ENCODE peak calls at places on chromosomes 4 and X, in eight cellular contexts. R is colonic mucosa, P is right lobe of liver, K is cardiac muscle cell, J is sigmoid colon, W is tibial artery, Q is psoas muscle, O is heart right ventricle. F is an unnamed sample.

GRCh38 chrX:5991393-5991792 is 237.3 kb downstream of the NLGN4X start:
- DNase-seq in R (no peak), P (no peak), K (no peak), J (no peak), W (no peak), Q (no peak), O (no peak), F (no peak)

GRCh38 chr4:88143504-88143903 is 14.9 kb downstream of the ABCG2 start:
- DNase-seq in R (no peak), P (no peak), K (no peak), J (no peak), W (no peak), Q (no peak), O (no peak), F (no peak)

GRCh38 chrX:111411591-111412371 is at the start of gene DCX:
- DNase-seq in R (no peak), P (no peak), K (no peak), J (no peak), W (no peak), Q (no peak), O (no peak), F (no peak)

GRCh38 chr4:89121711-89122387 is 10.5 kb downstream of the TIGD2 start:
- DNase-seq in R (no peak), P (no peak), K (no peak), J (no peak), W (no peak), Q (no peak), O (no peak), F (no peak)

GRCh38 chr4:184385705-184386141 is 88.6 kb downstream of the IRF2 start:
- DNase-seq in R (peak; percentile 90), P (no peak), K (no peak), J (peak; percentile 72), W (no peak), Q (no peak), O (peak; percentile 41), F (peak; percentile 90)

GRCh38 chr4:123446791-123447474 is 50.3 kb downstream of the SPRY1 start:
- DNase-seq in R (no peak), P (no peak), K (peak; percentile 56), J (no peak), W (no peak), Q (no peak), O (no peak), F (no peak)

GRCh38 chr4:28350485-28350884 is 1489.8 kb downstream of the STIM2 start:
- DNase-seq in R (no peak), P (no peak), K (no peak), J (no peak), W (no peak), Q (no peak), O (no peak), F (no peak)

GRCh38 chrX:85905851-85906250 is 141.5 kb downstream of the CHM start:
- DNase-seq in R (no peak), P (no peak), K (no peak), J (no peak), W (no peak), Q (no peak), O (no peak), F (no peak)

GRCh38 chr4:145505945-145506344 is 24.3 kb downstream of the SMAD1 start:
- DNase-seq in R (no peak), P (no peak), K (no peak), J (no peak), W (no peak), Q (no peak), O (no peak), F (no peak)

GRCh38 chr4:123856689-123857545 is 460.3 kb downstream of the SPRY1 start:
- DNase-seq in R (peak; percentile 48), P (no peak), K (peak; percentile 75), J (no peak), W (no peak), Q (peak; percentile 57), O (peak; percentile 24), F (peak; percentile 60)

GRCh38 chrX:68808686-68809357 is 20.0 kb upstream of the EFNB1 start:
- DNase-seq in R (no peak), P (no peak), K (peak; percentile 58), J (no peak), W (no peak), Q (peak; percentile 57), O (peak; percentile 25), F (no peak)

GRCh38 chr4:76980280-76980679 is 30.7 kb downstream of the SEPTIN11 start:
- DNase-seq in R (no peak), P (no peak), K (no peak), J (no peak), W (no peak), Q (no peak), O (no peak), F (no peak)

GRCh38 chr4:76984127-76984526 is 34.6 kb downstream of the SEPTIN11 start:
- DNase-seq in R (no peak), P (no peak), K (no peak), J (peak; percentile 77), W (no peak), Q (no peak), O (no peak), F (no peak)

GRCh38 chr4:76981649-76982048 is 32.1 kb downstream of the SEPTIN11 start:
- DNase-seq in R (no peak), P (no peak), K (no peak), J (no peak), W (no peak), Q (no peak), O (no peak), F (no peak)

GRCh38 chr4:76984788-76985211 is 35.2 kb downstream of the SEPTIN11 start:
- DNase-seq in R (no peak), P (no peak), K (peak; percentile 87), J (peak; percentile 92), W (peak; percentile 78), Q (peak; percentile 79), O (no peak), F (peak; percentile 56)

GRCh38 chr4:76982638-76983579 is 33.4 kb downstream of the SEPTIN11 start:
- DNase-seq in R (no peak), P (no peak), K (no peak), J (no peak), W (no peak), Q (no peak), O (no peak), F (no peak)
- TF ChIP-seq CTCF in R (no peak), P (no peak), K (peak; percentile 24), J (no peak), W (no peak), Q (no peak), O (no peak), F (no peak)

GRCh38 chrX:129981752-129982299 is 609 bp upstream of the BCORL1 start:
- DNase-seq in R (no peak), P (no peak), K (no peak), J (no peak), W (peak; percentile 61), Q (no peak), O (no peak), F (peak; percentile 50)
- H3K4me3 ChIP-seq in R (no peak overlapping the region), P (no peak overlapping the region), K (peak overlapping the region; percentile 39), J (no peak overlapping the region), W (no peak overlapping the region), Q (no peak overlapping the region), O (no peak overlapping the region), F (no peak overlapping the region)

GRCh38 chr4:8274066-8274652 is 4.6 kb downstream of the HTRA3 start:
- DNase-seq in R (no peak), P (no peak), K (no peak), J (no peak), W (no peak), Q (no peak), O (peak; percentile 10), F (no peak)

GRCh38 chr4:8273450-8273849 is 3.9 kb downstream of the HTRA3 start:
- DNase-seq in R (no peak), P (no peak), K (no peak), J (peak; percentile 56), W (no peak), Q (no peak), O (no peak), F (no peak)

GRCh38 chr4:8271821-8272220 is 2.3 kb downstream of the HTRA3 start:
- DNase-seq in R (no peak), P (no peak), K (no peak), J (peak; percentile 63), W (no peak), Q (no peak), O (no peak), F (no peak)

GRCh38 chr4:8270912-8271815 is 1.6 kb downstream of the HTRA3 start:
- DNase-seq in R (no peak), P (no peak), K (no peak), J (peak; percentile 75), W (no peak), Q (no peak), O (peak; percentile 12), F (no peak)

DNA sequence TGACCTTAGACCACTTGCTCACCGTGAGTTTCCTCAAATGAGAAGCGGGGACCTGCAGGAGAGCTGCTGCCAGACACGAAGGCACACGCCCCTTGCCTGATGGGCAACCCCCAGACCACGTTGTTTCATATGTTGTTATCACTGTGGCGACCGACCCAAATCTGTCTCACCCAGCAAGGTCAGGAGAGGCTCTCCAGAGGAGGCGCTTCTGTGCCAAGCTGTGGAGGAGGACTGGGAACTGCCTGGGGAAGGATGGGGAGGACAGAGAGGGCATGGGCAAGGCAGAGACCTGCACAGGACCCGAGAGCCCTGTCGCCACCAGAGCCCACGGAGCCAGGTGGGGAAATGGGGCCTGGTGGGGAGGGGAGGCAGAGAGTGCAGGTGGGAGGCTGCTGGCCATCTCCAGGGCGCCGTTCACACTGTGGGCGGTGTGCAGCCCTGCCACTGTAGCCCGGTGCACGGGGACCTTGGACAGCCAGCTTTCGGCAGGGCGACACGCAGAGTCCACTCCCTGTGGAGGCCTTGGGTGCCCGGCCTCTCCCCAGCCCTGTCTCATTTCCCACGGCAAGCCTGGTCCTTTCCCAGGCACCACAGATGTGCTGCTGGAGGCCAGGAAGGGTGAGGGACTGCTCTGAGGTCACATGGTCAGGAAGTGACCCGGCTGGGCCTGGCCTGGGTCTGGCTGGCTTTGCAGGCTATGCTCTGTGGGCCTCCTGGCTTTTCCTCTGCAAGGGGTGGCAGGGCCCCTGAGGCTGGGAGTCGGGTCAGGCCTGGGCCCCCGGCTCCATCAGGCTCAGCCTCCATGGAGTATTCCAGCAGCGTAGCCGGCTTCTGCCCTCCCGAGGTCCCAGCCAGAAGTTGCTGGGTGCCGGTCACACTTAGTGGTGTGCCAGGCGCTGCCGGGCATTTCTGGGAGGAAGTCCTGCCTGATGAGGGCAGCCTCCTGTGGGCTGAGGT is 3.2 kb downstream of the HTRA3 start:
- DNase-seq in R (no peak), P (no peak), K (no peak), J (peak; percentile 72), W (no peak), Q (peak; percentile 77), O (peak; percentile 58), F (peak; percentile 77)
- H3K4me1 ChIP-seq in R (no peaks in the 10 kb centered on the region), P (no peaks in the 10 kb centered on the region), K (peaks cover 14% of the 10 kb centered on the region), J (peaks cover 87% of the 10 kb centered on the region), W (peaks cover 29% of the 10 kb centered on the region), Q (peaks cover 51% of the 10 kb centered on the region), O (peaks cover 59% of the 10 kb centered on the region), F (peaks cover 38% of the 10 kb centered on the region)

DNA sequence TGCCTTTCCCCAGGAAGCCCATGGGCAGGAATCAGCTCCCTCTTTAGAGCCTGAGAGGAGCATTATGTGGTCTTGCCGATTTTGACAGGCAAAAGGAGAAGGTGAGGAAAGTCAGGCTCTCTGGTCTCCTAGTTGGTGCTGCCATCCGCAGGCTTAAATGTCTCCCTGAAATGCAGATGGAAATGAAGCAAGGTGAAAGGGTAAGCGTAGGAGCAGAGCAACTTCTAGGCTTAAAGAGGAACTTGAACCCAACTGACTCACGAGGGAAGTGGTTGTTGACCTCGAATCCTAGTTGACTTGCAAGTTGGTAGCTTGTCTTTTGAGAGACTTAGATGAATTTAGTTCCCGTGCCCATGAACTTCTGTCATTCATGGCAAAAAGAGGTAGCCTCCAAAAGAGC is 205.9 kb downstream of the PTTG2 start:
- DNase-seq in R (no peak), P (no peak), K (no peak), J (no peak), W (no peak), Q (no peak), O (no peak), F (no peak)
- TF ChIP-seq CTCF in R (no peak), P (no peak), K (no peak), J (no peak), W (no peak), Q (no peak), O (no peak), F (no peak)

GRCh38 chr4:169314906-169315305 is 44.1 kb upstream of the SH3RF1 start:
- DNase-seq in R (peak; percentile 97), P (peak; percentile 91), K (peak; percentile 58), J (peak; percentile 72), W (peak; percentile 73), Q (peak; percentile 84), O (peak; percentile 78), F (peak; percentile 84)
- H3K4me3 ChIP-seq in R (no peak overlapping the region), P (peak overlapping the region; percentile 11), K (no peak overlapping the region), J (no peak overlapping the region), W (no peak overlapping the region), Q (peak overlapping the region; percentile 15), O (peak overlapping the region; percentile 8), F (no peak overlapping the region)

F was measured in heart left ventricle.